ENCODE peak calls at places on chromosomes 12 and 14, in four cellular contexts. O is MM.1S, W is heart left ventricle, Y is AG09309. H is an unnamed sample.

GRCh38 chr12:32301216-32301615 is 98.1 kb upstream of the FGD4 start:
- DNase-seq in Y (no peak), W (no peak), O (no peak), H (no peak)

GRCh38 chr12:18217981-18218380 is 43.3 kb upstream of the PIK3C2G start:
- DNase-seq in W (no peak), O (no peak), Y (peak; percentile 16), H (no peak)

GRCh38 chr12:96314723-96315122 is 85.5 kb downstream of the CDK17 start:
- DNase-seq in W (no peak), Y (no peak), O (no peak), H (no peak)

GRCh38 chr14:45251912-45252311 is 1.1 kb downstream of the MIS18BP1 start:
- DNase-seq in W (no peak), Y (no peak), O (peak; percentile 59), H (no peak)

GRCh38 chr14:31420013-31420318 is 384 bp downstream of the HEATR5A start:
- DNase-seq in O (peak; percentile 33), W (peak; percentile 57), Y (no peak), H (no peak)

GRCh38 chr14:55851961-55852360 is 266.2 kb upstream of the PELI2 start:
- DNase-seq in Y (no peak), W (peak; percentile 43), O (no peak), H (no peak)

GRCh38 chr14:101028971-101029667 is 125.6 kb upstream of the RTL1 start:
- DNase-seq in Y (no peak), O (no peak), W (no peak), H (no peak)

GRCh38 chr12:9364224-9365176 is 156.3 kb upstream of the PZP start:
- DNase-seq in O (peak; percentile 75), Y (peak; percentile 41), W (no peak), H (peak; percentile 9)

GRCh38 chr12:20150835-20151234 is 217.5 kb upstream of the PDE3A start:
- DNase-seq in W (no peak), Y (no peak), O (no peak), H (no peak)

GRCh38 chr14:99971929-99972747 is 93.1 kb upstream of the EVL start:
- DNase-seq in Y (no peak), W (no peak), O (no peak), H (peak; percentile 10)

GRCh38 chr12:54734196-54734950 is 86.2 kb upstream of the DCD start:
- DNase-seq in Y (no peak), W (peak; percentile 20), O (no peak), H (no peak)

GRCh38 chr12:76265424-76266180 is 82.6 kb downstream of the BBS10 start:
- DNase-seq in O (no peak), Y (no peak), W (no peak), H (no peak)

GRCh38 chr12:112828534-112828933 is 37.0 kb downstream of the RPH3A start:
- DNase-seq in W (no peak), Y (no peak), O (no peak), H (no peak)

GRCh38 chr12:58757422-58757821 is 162.9 kb downstream of the LRIG3 start:
- DNase-seq in O (peak; percentile 19), W (no peak), Y (peak; percentile 75), H (no peak)

GRCh38 chr12:6899837-6900519 is 4.6 kb upstream of the LRRC23 start:
- DNase-seq in Y (no peak), O (no peak), W (peak; percentile 69), H (no peak)

GRCh38 chr12:124441443-124442190 is 125.8 kb downstream of the NCOR2 start:
- DNase-seq in Y (peak; percentile 89), W (no peak), O (no peak), H (no peak)

GRCh38 chr12:51377099-51377984 is 13.9 kb downstream of the GALNT6 start:
- DNase-seq in W (no peak), O (no peak), Y (no peak), H (no peak)

GRCh38 chr14:42277840-42278239 is 671.2 kb downstream of the LRFN5 start:
- DNase-seq in Y (no peak), W (no peak), O (peak; percentile 18), H (no peak)

GRCh38 chr12:14010989-14011388 is 29.6 kb upstream of the GRIN2B start:
- DNase-seq in W (no peak), Y (no peak), O (no peak), H (no peak)

GRCh38 chr14:88502740-88503139 is 52.1 kb downstream of the PTPN21 start:
- DNase-seq in O (no peak), Y (no peak), W (no peak), H (no peak)

GRCh38 chr14:30115756-30116155 is 188.1 kb upstream of the PRKD1 start:
- DNase-seq in O (no peak), Y (no peak), W (no peak), H (no peak)

GRCh38 chr14:104965561-104966231 is 12.5 kb downstream of the AHNAK2 start:
- DNase-seq in W (no peak), O (no peak), Y (no peak), H (no peak)

DNA sequence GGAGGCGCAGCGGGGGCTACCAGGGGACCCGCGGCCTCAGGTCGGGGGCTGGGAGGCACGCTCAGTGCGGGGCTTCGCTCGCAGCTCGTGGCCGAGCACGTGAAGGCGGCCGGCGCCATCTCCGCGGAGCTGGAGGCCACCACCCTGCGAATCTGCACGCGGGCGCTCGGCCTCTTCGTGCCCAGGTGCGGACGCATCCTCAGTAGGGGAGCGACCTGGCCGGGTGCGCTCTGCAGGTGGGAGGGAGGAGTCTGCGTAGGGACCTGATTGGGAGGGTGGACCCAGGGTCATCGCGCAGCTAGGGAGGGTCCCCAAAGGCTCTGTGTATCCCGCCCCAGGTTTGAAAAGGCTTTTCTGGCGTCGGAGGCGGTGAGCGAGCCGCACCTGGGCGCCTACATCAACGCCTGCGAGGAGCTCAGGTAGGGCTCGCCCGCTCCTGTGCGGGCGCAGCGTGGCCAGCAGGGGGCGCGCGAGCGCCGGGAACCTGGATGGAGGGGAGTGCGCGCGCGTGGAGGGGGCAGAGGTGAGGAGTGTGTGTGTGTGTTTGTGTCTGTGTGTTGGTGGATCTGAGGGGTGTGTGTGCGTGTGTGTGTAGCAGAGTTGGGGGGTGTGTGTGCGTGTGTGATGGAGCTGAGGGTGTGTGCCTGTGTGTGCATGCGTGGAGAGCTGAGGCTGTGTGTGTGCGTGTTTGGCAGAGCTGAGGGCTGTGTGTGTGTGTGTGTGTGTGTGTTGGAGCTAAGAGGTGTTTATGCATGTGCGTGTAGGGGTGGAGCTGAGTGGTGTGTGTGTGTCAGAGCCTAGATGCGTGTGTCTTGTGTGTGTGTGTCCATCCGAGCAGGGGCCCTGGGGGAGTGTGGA is 10.4 kb downstream of the EXOC3L4 start:
- DNase-seq in O (peak; percentile 33), Y (no peak), W (peak; percentile 73), H (peak; percentile 68)
- H3K4me3 ChIP-seq in O (no peak overlapping the region), Y (no peak overlapping the region), W (no peak overlapping the region), H (no peak overlapping the region)

GRCh38 chr12:94551810-94552209 is 92.1 kb upstream of the CEP83 start:
- DNase-seq in O (no peak), W (no peak), Y (no peak), H (no peak)

GRCh38 chr12:94553875-94554274 is 94.2 kb upstream of the CEP83 start:
- DNase-seq in Y (no peak), W (no peak), O (no peak), H (no peak)

GRCh38 chr12:94555687-94556086 is 94.7 kb downstream of the TMCC3 start:
- DNase-seq in W (no peak), O (no peak), Y (no peak), H (no peak)

GRCh38 chr12:94553130-94553519 is 93.5 kb upstream of the CEP83 start:
- DNase-seq in W (no peak), Y (peak; percentile 49), O (no peak), H (no peak)

GRCh38 chr12:94550964-94551363 is 91.3 kb upstream of the CEP83 start:
- DNase-seq in Y (no peak), W (no peak), O (no peak), H (no peak)
- H3K4me3 ChIP-seq in Y (no peak overlapping the region), W (no peak overlapping the region), O (no peak overlapping the region), H (no peak overlapping the region)

GRCh38 chr14:22502007-22502406 is 87.0 kb downstream of the DAD1 start:
- DNase-seq in Y (no peak), W (peak; percentile 45), O (no peak), H (no peak)

GRCh38 chr14:22500954-22501353 is 88.1 kb downstream of the DAD1 start:
- DNase-seq in O (no peak), Y (no peak), W (no peak), H (no peak)

GRCh38 chr14:22502551-22502950 is 86.5 kb downstream of the DAD1 start:
- DNase-seq in W (no peak), Y (no peak), O (no peak), H (no peak)

GRCh38 chr14:22497671-22498093 is 91.3 kb downstream of the DAD1 start:
- DNase-seq in Y (no peak), O (no peak), W (no peak), H (no peak)

DNA sequence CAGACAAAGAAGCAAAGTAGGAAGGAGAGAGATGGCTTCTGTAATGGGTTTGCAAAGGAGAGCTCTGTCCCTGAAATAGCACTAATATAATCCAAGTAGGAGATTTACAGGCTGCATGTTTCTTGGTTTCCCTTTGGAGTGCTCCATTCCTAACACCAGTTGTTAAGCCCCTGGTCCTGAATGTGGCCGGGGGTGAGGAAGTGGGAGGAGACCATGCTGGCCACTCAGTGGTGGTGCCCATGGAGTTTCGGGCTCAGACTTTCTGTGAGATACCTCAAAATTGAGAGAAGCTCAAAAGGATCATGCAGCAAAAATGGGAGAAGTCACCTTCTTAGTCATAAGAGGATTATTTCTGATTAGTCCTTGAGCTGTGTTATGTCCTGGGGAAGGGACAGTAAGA is 88.5 kb downstream of the DAD1 start:
- DNase-seq in Y (no peak), W (no peak), O (no peak), H (no peak)
- H3K4me3 ChIP-seq in Y (no peak overlapping the region), W (no peak overlapping the region), O (no peak overlapping the region), H (peak overlapping the region; percentile 47)

DNA sequence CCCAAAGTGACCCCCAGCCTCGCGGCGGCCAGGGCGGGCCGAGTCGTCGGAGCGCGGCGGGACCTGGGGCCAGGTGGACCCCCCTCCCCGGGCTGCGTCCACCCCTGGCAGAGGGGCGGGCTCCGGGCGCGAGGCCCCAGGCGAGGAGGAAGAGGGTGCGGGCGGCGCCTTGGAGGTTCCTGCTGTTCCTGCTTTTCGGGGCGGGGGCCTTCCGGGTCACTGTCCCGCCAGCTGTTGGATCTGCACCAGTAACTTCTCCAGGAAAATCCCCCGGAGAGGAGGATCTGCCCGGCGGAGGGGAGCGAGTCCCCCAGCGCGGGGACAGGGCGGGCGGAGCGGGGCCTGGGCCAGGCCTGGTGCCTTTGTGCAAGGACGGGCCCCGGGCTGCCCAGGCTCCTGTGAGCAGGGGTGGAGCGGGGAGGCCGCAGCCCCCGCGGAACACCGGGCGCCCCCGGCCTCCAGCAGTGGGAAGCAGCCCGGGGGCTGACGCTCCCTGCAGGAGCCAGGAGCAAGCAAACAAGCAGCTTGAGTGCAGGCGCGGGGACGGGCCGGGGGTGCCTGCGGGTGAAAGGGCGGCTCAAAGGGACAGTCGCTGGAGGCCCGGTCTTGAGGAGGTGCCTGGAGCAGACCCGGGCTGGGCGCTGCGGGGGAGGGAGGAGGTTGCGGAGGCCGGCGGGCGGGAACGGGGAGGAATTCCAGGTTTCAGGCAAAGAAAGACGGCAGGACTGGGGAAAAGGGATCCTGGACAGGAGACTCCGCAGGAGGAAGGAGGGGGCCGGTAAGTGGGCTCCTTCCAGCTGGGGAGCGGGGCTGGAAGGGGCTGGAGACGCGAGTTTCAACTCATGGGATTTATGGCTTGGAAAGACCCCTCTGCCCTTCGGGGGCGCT is 15.5 kb downstream of the TNFAIP2 start:
- DNase-seq in Y (no peak), W (no peak), O (no peak), H (no peak)
- H3K4me3 ChIP-seq in Y (no peak overlapping the region), W (peak overlapping the region; percentile 27), O (no peak overlapping the region), H (no peak overlapping the region)

GRCh38 chr12:119804011-119804641 is 73.0 kb downstream of the CIT start:
- DNase-seq in Y (no peak), O (no peak), W (peak; percentile 37), H (no peak)
- H3K4me3 ChIP-seq in Y (peak overlapping the region; percentile 43), O (no peak overlapping the region), W (peak overlapping the region; percentile 36), H (no peak overlapping the region)